ENCODE peak calls at places on chromosomes 6 and 20, in nine cellular contexts. A is amygdala; F is HT-29; K is stimulated activated CD8-positive, alpha-beta memory T cell treated with anti-CD3 and anti-CD28 coated beads, Interleukin-2, amount 100 ng/mL, for 1 hour; R is substantia nigra; N is RPMI8226; Z is non-pigmented ciliary epithelial cell; Q is brain microvascular endothelial cell; P is fibroblast of pulmonary artery. V is an unnamed sample.

GRCh38 chr6:1809359-1809988 is 199.8 kb downstream of the FOXC1 start:
- DNase-seq in A (no peak), F (no peak), K (no peak), R (no peak), N (no peak), Z (no peak), Q (no peak), P (no peak), V (no peak)

GRCh38 chr6:51289041-51289440 is 470.4 kb downstream of the TFAP2B start:
- DNase-seq in A (no peak), F (no peak), K (no peak), R (no peak), N (no peak), Z (peak; percentile 56), Q (peak; percentile 40), P (no peak), V (no peak)

GRCh38 chr6:55704421-55704820 is 125.4 kb upstream of the HMGCLL1 start:
- DNase-seq in A (no peak), F (no peak), K (no peak), R (no peak), N (no peak), Z (peak; percentile 26), Q (no peak), P (peak; percentile 25), V (no peak)

GRCh38 chr20:59144179-59144830 is 19.3 kb upstream of the ZNF831 start:
- DNase-seq in A (no peak), F (no peak), K (peak; percentile 28), R (no peak), N (no peak), Z (no peak), Q (no peak), P (no peak), V (no peak)

GRCh38 chr6:14837435-14837834 is 408.4 kb upstream of the JARID2 start:
- DNase-seq in A (no peak), F (no peak), K (no peak), R (no peak), N (no peak), Z (no peak), Q (no peak), P (no peak), V (no peak)

GRCh38 chr20:11278461-11278860 is 604.7 kb upstream of the JAG1 start:
- DNase-seq in A (no peak), F (no peak), K (no peak), R (no peak), N (no peak), Z (no peak), Q (no peak), P (no peak), V (no peak)

GRCh38 chr6:31907158-31907813 is 5.4 kb upstream of the ZBTB12 start:
- DNase-seq in A (no peak), F (no peak), K (no peak), R (no peak), N (peak; percentile 64), Z (no peak), Q (peak; percentile 36), P (peak; percentile 96), V (no peak)

GRCh38 chr20:49825521-49826033 is 12.9 kb downstream of the SLC9A8 start:
- DNase-seq in A (no peak), F (peak; percentile 59), K (no peak), R (no peak), N (no peak), Z (no peak), Q (no peak), P (no peak), V (no peak)

GRCh38 chr6:38695227-38695900 is 7.6 kb downstream of the GLO1 start:
- DNase-seq in A (no peak), F (no peak), K (no peak), R (no peak), N (no peak), Z (no peak), Q (no peak), P (no peak), V (no peak)

GRCh38 chr6:129307845-129308244 is 402.1 kb downstream of the ARHGAP18 start:
- DNase-seq in A (no peak), F (no peak), K (no peak), R (no peak), N (no peak), Z (no peak), Q (no peak), P (no peak), V (no peak)

GRCh38 chr20:1526896-1527295 is 30.6 kb downstream of the SIRPD start:
- DNase-seq in A (no peak), F (no peak), K (no peak), R (no peak), N (peak; percentile 84), Z (no peak), Q (no peak), P (peak; percentile 37), V (no peak)

GRCh38 chr20:57006411-57007170 is 259.9 kb downstream of the BMP7 start:
- DNase-seq in A (no peak), F (no peak), K (no peak), R (no peak), N (no peak), Z (no peak), Q (peak; percentile 39), P (no peak), V (peak; percentile 42)

GRCh38 chr6:92635553-92636153 is 783.7 kb downstream of the EPHA7 start:
- DNase-seq in A (no peak), F (no peak), K (no peak), R (no peak), N (no peak), Z (no peak), Q (no peak), P (no peak), V (no peak)

GRCh38 chr6:101776919-101777350 is 383.4 kb downstream of the GRIK2 start:
- DNase-seq in A (peak; percentile 6), F (no peak), K (no peak), R (peak; percentile 15), N (no peak), Z (no peak), Q (no peak), P (no peak), V (no peak)

GRCh38 chr6:154986787-154987235 is 8.3 kb upstream of the TIAM2 start:
- DNase-seq in A (no peak), F (no peak), K (no peak), R (no peak), N (peak; percentile 24), Z (no peak), Q (peak; percentile 24), P (peak; percentile 25), V (no peak)

GRCh38 chr6:63186970-63187369 is 24.3 kb upstream of the FKBP1C start:
- DNase-seq in A (no peak), F (no peak), K (no peak), R (no peak), N (no peak), Z (no peak), Q (no peak), P (no peak), V (no peak)

GRCh38 chr20:58906894-58907293 is 54.4 kb downstream of the GNAS start:
- DNase-seq in A (no peak), F (peak; percentile 34), K (no peak), R (no peak), N (peak; percentile 54), Z (no peak), Q (peak; percentile 25), P (peak; percentile 54), V (no peak)

GRCh38 chr6:170031096-170031471 is 259.8 kb downstream of the DLL1 start:
- DNase-seq in A (no peak), F (no peak), K (no peak), R (no peak), N (no peak), Z (no peak), Q (no peak), P (no peak), V (no peak)

GRCh38 chr6:112560651-112561050 is 213.5 kb downstream of the RFPL4B start:
- DNase-seq in A (no peak), F (peak; percentile 3), K (no peak), R (no peak), N (no peak), Z (no peak), Q (no peak), P (no peak), V (no peak)

GRCh38 chr20:62143976-62144825 is 632 bp downstream of the SS18L1 start:
- DNase-seq in A (no peak), F (peak; percentile 73), K (peak; percentile 25), R (no peak), N (peak; percentile 75), Z (no peak), Q (no peak), P (peak; percentile 68), V (no peak)

GRCh38 chr6:117976030-117976651 is 69.1 kb downstream of the SLC35F1 start:
- DNase-seq in A (no peak), F (peak; percentile 65), K (no peak), R (no peak), N (peak; percentile 55), Z (no peak), Q (peak; percentile 18), P (peak; percentile 59), V (no peak)

V was measured in BJ.